ENCODE peak calls at places on chromosomes 1 and 21, in nine cellular contexts. R, C, T, G, U, P, J, E and S are unnamed samples.

GRCh38 chr1:75083223-75083622 is 51.0 kb upstream of the LHX8 start:
- DNase-seq in R (no peak), C (no peak), T (no peak), G (no peak), U (no peak), P (no peak), J (no peak), E (no peak), S (no peak)

GRCh38 chr1:9265966-9266365 is 26.7 kb upstream of the SPSB1 start:
- DNase-seq in R (no peak), C (no peak), T (no peak), G (no peak), U (no peak), P (no peak), J (no peak), E (no peak), S (no peak)

GRCh38 chr1:11568687-11569086 is 85.5 kb downstream of the FBXO2 start:
- DNase-seq in R (no peak), C (no peak), T (no peak), G (peak; percentile 73), U (no peak), P (peak; percentile 49), J (no peak), E (no peak), S (no peak)

GRCh38 chr1:13513885-13514546 is at the start of gene LRRC38:
- DNase-seq in R (peak; percentile 6), C (no peak), T (no peak), G (no peak), U (no peak), P (no peak), J (no peak), E (no peak), S (no peak)

GRCh38 chr1:116230712-116231111 is 119.5 kb downstream of the MAB21L3 start:
- DNase-seq in R (no peak), C (no peak), T (no peak), G (no peak), U (no peak), P (no peak), J (no peak), E (no peak), S (no peak)

GRCh38 chr1:110927484-110928075 is 36.1 kb downstream of the LRIF1 start:
- DNase-seq in R (no peak), C (no peak), T (no peak), G (peak; percentile 46), U (no peak), P (no peak), J (peak; percentile 1), E (no peak), S (no peak)

GRCh38 chr1:68145418-68146126 is 86.8 kb downstream of the WLS start:
- DNase-seq in R (no peak), C (peak; percentile 82), T (no peak), G (peak; percentile 79), U (no peak), P (no peak), J (no peak), E (peak; percentile 72), S (no peak)

GRCh38 chr1:234543442-234544093 is 64.6 kb upstream of the TARBP1 start:
- DNase-seq in R (peak; percentile 75), C (peak; percentile 81), T (no peak), G (no peak), U (no peak), P (no peak), J (no peak), E (no peak), S (no peak)

GRCh38 chr1:3393024-3393986 is 61.2 kb upstream of the ARHGEF16 start:
- DNase-seq in R (peak; percentile 65), C (no peak), T (peak; percentile 25), G (no peak), U (no peak), P (no peak), J (peak; percentile 12), E (no peak), S (no peak)

GRCh38 chr1:114466334-114467014 is 44.5 kb downstream of the TRIM33 start:
- DNase-seq in R (no peak), C (no peak), T (no peak), G (no peak), U (no peak), P (no peak), J (no peak), E (no peak), S (no peak)

GRCh38 chr1:150798509-150798908 is 9.6 kb downstream of the CTSK start:
- DNase-seq in R (no peak), C (no peak), T (peak; percentile 76), G (no peak), U (no peak), P (peak; percentile 27), J (peak; percentile 46), E (no peak), S (no peak)

GRCh38 chr1:229940689-229941088 is 126.3 kb upstream of the GALNT2 start:
- DNase-seq in R (no peak), C (no peak), T (no peak), G (no peak), U (no peak), P (peak; percentile 75), J (peak; percentile 6), E (no peak), S (no peak)

GRCh38 chr1:209425959-209426358 is 157.6 kb upstream of the CAMK1G start:
- DNase-seq in R (no peak), C (no peak), T (no peak), G (no peak), U (no peak), P (no peak), J (no peak), E (no peak), S (no peak)

GRCh38 chr1:54248966-54249365 is 49.0 kb downstream of the MRPL37 start:
- DNase-seq in R (no peak), C (no peak), T (peak; percentile 74), G (no peak), U (no peak), P (peak; percentile 20), J (no peak), E (no peak), S (no peak)

GRCh38 chr1:243473281-243474210 is 217.7 kb downstream of the SDCCAG8 start:
- DNase-seq in R (no peak), C (no peak), T (no peak), G (peak; percentile 34), U (no peak), P (peak; percentile 64), J (peak; percentile 47), E (no peak), S (no peak)
- H3K4me3 ChIP-seq in R (peak overlapping the region; percentile 46), C (no peak overlapping the region), T (peak overlapping the region; percentile 53), G (peak overlapping the region; percentile 28), U (peak overlapping the region; percentile 39), P (peak overlapping the region; percentile 29), J (peak overlapping the region; percentile 48), E (peak overlapping the region; percentile 68), S (peak overlapping the region; percentile 5)

DNA sequence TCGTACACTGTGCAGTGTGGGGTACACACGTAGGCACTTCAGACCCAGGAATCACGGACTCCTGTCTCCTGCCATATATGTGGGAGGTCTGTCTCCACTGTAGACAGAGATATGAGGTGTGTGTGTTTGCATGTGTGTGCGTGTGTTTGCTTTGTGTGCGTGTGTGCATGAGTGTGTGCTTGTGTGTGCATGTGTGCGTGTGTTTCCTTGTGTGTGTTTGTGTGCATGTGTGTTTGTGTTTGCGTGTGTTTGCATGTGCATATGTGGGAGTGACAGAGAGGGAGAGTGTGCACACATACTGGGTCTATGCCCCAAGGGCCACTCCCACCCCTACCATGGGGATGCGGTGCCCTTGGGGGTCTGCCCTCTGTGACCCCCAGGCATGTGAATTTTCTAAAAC is 94.5 kb downstream of the SIK1 start:
- DNase-seq in R (no peak), C (no peak), T (no peak), G (no peak), U (no peak), P (no peak), J (no peak), E (no peak), S (no peak)
- H3K4me3 ChIP-seq in R (no peak overlapping the region), C (no peak overlapping the region), T (no peak overlapping the region), G (no peak overlapping the region), U (no peak overlapping the region), P (no peak overlapping the region), J (no peak overlapping the region), E (no peak overlapping the region), S (no peak overlapping the region)

DNA sequence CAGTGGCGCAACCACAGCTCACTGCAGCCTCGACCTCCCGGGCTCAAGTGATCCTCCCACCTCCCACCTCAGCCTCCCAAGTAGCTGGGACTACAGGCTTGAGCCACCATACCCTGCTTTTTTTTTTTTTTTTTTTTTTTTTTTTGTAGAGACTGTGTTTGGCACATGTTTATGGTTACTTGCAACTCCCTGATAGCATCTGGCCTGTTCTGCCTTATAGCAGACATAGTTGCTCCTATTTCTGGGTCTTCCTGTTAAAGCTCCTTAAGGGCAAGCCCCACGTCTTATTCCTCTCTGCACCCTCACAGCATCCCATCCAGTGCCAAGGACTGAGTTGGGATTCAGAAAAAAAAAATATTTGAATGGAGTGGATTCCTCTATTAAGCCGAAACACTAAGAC is 17.1 kb upstream of the CNR2 start:
- DNase-seq in R (no peak), C (no peak), T (no peak), G (no peak), U (no peak), P (no peak), J (no peak), E (no peak), S (no peak)
- H3K4me3 ChIP-seq in R (no peak overlapping the region), C (no peak overlapping the region), T (no peak overlapping the region), G (no peak overlapping the region), U (no peak overlapping the region), P (no peak overlapping the region), J (no peak overlapping the region), E (no peak overlapping the region), S (no peak overlapping the region)

GRCh38 chr21:29307718-29308455 is 9.2 kb downstream of the BACH1 start:
- DNase-seq in R (no peak), C (no peak), T (no peak), G (no peak), U (peak; percentile 39), P (no peak), J (no peak), E (no peak), S (no peak)

GRCh38 chr21:29305068-29305467 is 6.3 kb downstream of the BACH1 start:
- DNase-seq in R (no peak), C (no peak), T (no peak), G (no peak), U (no peak), P (no peak), J (no peak), E (no peak), S (no peak)

GRCh38 chr21:29308456-29308783 is 9.7 kb downstream of the BACH1 start:
- DNase-seq in R (no peak), C (no peak), T (no peak), G (no peak), U (no peak), P (no peak), J (no peak), E (no peak), S (no peak)

GRCh38 chr21:29305561-29305960 is 6.8 kb downstream of the BACH1 start:
- DNase-seq in R (no peak), C (no peak), T (no peak), G (no peak), U (peak; percentile 8), P (no peak), J (no peak), E (no peak), S (no peak)

DNA sequence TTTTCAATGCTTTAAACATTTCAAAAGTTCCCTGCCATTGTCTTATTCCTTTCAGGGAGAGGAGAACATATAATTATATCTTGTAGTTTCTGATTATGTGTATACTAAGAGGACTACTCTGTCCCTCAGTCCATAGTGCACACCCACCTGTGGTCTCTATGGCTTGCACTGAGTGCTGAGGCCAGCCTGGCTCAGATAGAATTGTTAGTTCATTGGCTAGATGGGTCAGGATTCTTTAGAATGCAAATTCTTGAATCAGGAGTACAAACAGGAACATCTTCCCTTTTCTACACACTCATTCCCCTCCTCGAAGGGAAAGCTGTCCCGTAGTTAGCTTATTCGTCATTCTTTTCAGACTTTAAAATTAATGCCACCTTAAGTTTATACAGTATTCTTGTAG is 8.2 kb downstream of the BACH1 start:
- DNase-seq in R (no peak), C (no peak), T (no peak), G (no peak), U (peak; percentile 31), P (no peak), J (no peak), E (no peak), S (no peak)
- H3K4me3 ChIP-seq in R (no peak overlapping the region), C (no peak overlapping the region), T (no peak overlapping the region), G (no peak overlapping the region), U (no peak overlapping the region), P (no peak overlapping the region), J (no peak overlapping the region), E (no peak overlapping the region), S (no peak overlapping the region)